ENCODE peak calls at places on chromosomes 7 and 10, in six cellular contexts. T, M, N, X, L and I are unnamed samples.

GRCh38 chr10:131779661-131780394 is 121.0 kb upstream of the PPP2R2D start:
- DNase-seq in T (no peak), M (no peak), N (no peak), X (no peak), L (no peak), I (peak)

GRCh38 chr7:143185551-143185950 is 2.3 kb downstream of the TAS2R39 start:
- DNase-seq in T (no peak), M (no peak), N (no peak), X (no peak), L (no peak), I (no peak)

GRCh38 chr10:97321807-97322195 is 2.7 kb downstream of the FRAT1 start:
- DNase-seq in T (no peak), M (peak), N (no peak), X (no peak), L (peak), I (no peak)

GRCh38 chr10:110783509-110784103 is 88.1 kb upstream of the PDCD4 start:
- DNase-seq in T (peak), M (no peak), N (no peak), X (no peak), L (peak), I (no peak)

GRCh38 chr7:63899691-63900393 is 98.8 kb upstream of the ZNF722 start:
- DNase-seq in T (no peak), M (no peak), N (no peak), X (no peak), L (peak), I (no peak)

GRCh38 chr10:42988517-42989395 is 88.1 kb upstream of the RET start:
- DNase-seq in T (no peak), M (no peak), N (no peak), X (no peak), L (no peak), I (peak)

GRCh38 chr7:83588602-83589240 is 60.2 kb downstream of the SEMA3E start:
- DNase-seq in T (no peak), M (no peak), N (no peak), X (no peak), L (no peak), I (no peak)

GRCh38 chr7:150322833-150323681 is at the start of the genes ACTR3C and LRRC61:
- DNase-seq in T (no peak), M (peak), N (no peak), X (no peak), L (peak), I (no peak)

GRCh38 chr10:34869128-34869836 is 54.2 kb upstream of the PARD3 start:
- DNase-seq in T (no peak), M (no peak), N (no peak), X (no peak), L (no peak), I (no peak)

GRCh38 chr7:44097064-44097932 is 6.8 kb upstream of the AEBP1 start:
- DNase-seq in T (no peak), M (no peak), N (no peak), X (no peak), L (no peak), I (no peak)

GRCh38 chr10:70272925-70273316 is 10.9 kb downstream of the NPFFR1 start:
- DNase-seq in T (peak), M (no peak), N (no peak), X (no peak), L (peak), I (no peak)

GRCh38 chr7:83468251-83468739 is 180.6 kb downstream of the SEMA3E start:
- DNase-seq in T (peak), M (peak), N (peak), X (peak), L (peak), I (no peak)

GRCh38 chr7:101125989-101126650 is 784 bp upstream of the SERPINE1 start:
- DNase-seq in T (peak), M (no peak), N (no peak), X (no peak), L (peak), I (no peak)

GRCh38 chr7:13981070-13981469 is 8.4 kb downstream of the ETV1 start:
- DNase-seq in T (peak), M (no peak), N (peak), X (no peak), L (peak), I (no peak)

GRCh38 chr10:27890971-27891370 is 107.9 kb downstream of the ODAD2 start:
- DNase-seq in T (no peak), M (no peak), N (no peak), X (no peak), L (no peak), I (no peak)

GRCh38 chr7:149662591-149663095 is 110.7 kb downstream of the ZNF467 start:
- DNase-seq in T (peak), M (peak), N (peak), X (peak), L (peak), I (peak)

GRCh38 chr7:137342340-137342739 is 1.2 kb downstream of the PTN start:
- DNase-seq in T (peak), M (no peak), N (peak), X (no peak), L (no peak), I (no peak)

GRCh38 chr7:916291-916941 is 38.1 kb downstream of the ADAP1 start:
- DNase-seq in T (no peak), M (no peak), N (no peak), X (no peak), L (no peak), I (no peak)

GRCh38 chr10:71266147-71266917 is 52.7 kb upstream of the SLC29A3 start:
- DNase-seq in T (peak), M (no peak), N (peak), X (no peak), L (no peak), I (no peak)

GRCh38 chr7:87218941-87219544 is 489 bp downstream of the TMEM243 start:
- DNase-seq in T (peak), M (peak), N (peak), X (peak), L (peak), I (no peak)

GRCh38 chr7:2954433-2954853 is 89.2 kb downstream of the CARD11 start:
- DNase-seq in T (no peak), M (no peak), N (no peak), X (no peak), L (no peak), I (no peak)

GRCh38 chr10:11776080-11776479 is 33.9 kb downstream of the ECHDC3 start:
- DNase-seq in T (peak), M (no peak), N (no peak), X (no peak), L (peak), I (no peak)

GRCh38 chr7:134785842-134786241 is 6.4 kb downstream of the CALD1 start:
- DNase-seq in T (no peak), M (no peak), N (no peak), X (no peak), L (no peak), I (no peak)

GRCh38 chr10:97542169-97543024 is 30.2 kb upstream of the ANKRD2 start:
- DNase-seq in T (peak), M (peak), N (peak), X (no peak), L (peak), I (no peak)

GRCh38 chr10:125038637-125039036 is 96.7 kb downstream of the ZRANB1 start:
- DNase-seq in T (no peak), M (peak), N (no peak), X (no peak), L (no peak), I (no peak)

GRCh38 chr7:25529320-25529719 is 301.0 kb upstream of the NPVF start:
- DNase-seq in T (no peak), M (no peak), N (no peak), X (no peak), L (no peak), I (no peak)

GRCh38 chr10:19097151-19097550 is 48.5 kb downstream of the MALRD1 start:
- DNase-seq in T (peak), M (no peak), N (no peak), X (no peak), L (no peak), I (no peak)
- H3K14ac ChIP-seq in T (no peak), M (no peak), N (no peak), X (no peak), L (no peak), I (no peak)

GRCh38 chr10:77834540-77834939 is 92.0 kb downstream of the DLG5 start:
- DNase-seq in T (no peak), M (no peak), N (no peak), X (no peak), L (no peak), I (no peak)
- H3K14ac ChIP-seq in T (no peak), M (no peak), N (no peak), X (no peak), L (no peak), I (no peak)

DNA sequence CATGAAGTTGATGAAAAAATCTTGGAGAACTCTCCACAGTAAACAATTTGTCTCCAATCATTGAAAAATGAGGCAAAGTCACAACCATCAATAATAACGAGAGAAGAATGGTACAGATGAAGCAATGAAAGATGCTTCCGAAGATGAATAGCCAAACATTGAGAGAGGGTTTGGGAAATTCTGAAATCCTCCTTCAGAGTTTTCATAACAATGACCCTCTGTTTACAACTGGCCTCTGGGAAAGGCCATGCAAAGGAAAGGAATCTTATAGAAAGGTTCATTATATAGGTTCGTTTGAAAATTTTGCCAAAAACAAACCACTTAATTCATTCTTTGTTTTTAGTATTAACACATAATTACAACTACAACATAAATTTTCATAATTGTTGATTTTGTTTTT is 166.5 kb downstream of the ABCA13 start:
- DNase-seq in T (no peak), M (no peak), N (no peak), X (no peak), L (no peak), I (no peak)
- H3K14ac ChIP-seq in T (no peak), M (no peak), N (no peak), X (no peak), L (no peak), I (no peak)

GRCh38 chr7:110446658-110447057 is 644.3 kb upstream of the LRRN3 start:
- DNase-seq in T (no peak), M (no peak), N (no peak), X (no peak), L (peak), I (no peak)
- H3K14ac ChIP-seq in T (no peak), M (no peak), N (no peak), X (no peak), L (no peak), I (no peak)

DNA sequence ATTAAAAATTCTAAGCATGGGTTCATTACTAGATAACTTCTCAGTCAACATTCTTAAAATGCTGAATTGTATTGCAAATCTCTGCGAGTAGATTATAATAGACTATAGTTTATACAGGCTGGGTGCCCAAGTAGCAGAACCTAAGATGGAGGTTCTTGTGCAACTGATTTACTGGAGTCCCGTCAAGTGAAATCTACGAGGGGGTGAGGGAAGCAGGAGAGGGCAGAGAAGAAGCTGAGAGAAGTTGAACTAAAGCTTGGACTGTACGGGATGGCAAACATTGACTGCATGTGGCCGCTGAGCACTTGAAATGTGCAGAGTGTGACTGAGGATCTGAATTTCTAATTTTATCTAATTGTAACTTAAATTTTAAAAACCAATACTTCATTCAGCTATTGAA is 124.5 kb downstream of the CTNNA3 start:
- DNase-seq in T (no peak), M (no peak), N (no peak), X (no peak), L (no peak), I (no peak)
- H3K14ac ChIP-seq in T (no peak), M (no peak), N (no peak), X (no peak), L (no peak), I (no peak)

DNA sequence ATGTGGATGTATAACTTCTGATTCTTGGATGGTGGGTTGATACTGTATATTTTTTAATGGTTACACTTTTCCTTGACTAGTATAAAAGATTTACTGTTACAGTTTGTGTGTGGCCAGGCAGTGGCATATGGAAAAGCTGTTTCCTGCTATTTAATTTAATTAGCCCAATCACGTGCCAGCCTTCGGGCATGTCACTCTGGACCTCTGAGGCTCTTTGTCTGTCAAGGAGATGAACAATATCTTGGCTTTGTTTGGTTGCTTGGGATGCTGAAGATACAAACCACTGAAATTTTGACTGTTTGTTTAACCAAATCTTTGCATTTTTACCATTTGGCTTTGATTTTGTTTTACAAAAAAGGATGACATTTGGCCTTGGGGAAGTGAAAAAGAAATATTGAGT is 185.0 kb downstream of the HDAC9 start:
- DNase-seq in T (no peak), M (no peak), N (no peak), X (no peak), L (no peak), I (no peak)
- H3K14ac ChIP-seq in T (no peak), M (no peak), N (no peak), X (no peak), L (no peak), I (no peak)